ENCODE peak calls at places on chromosomes 12 and 14, in six cellular contexts. One of them, this sample, is unnamed.

GRCh38 chr14:67863223-67863622 is 43.6 kb downstream of the RAD51B start:
- DNase-seq in small intestine: no peak
- DNase-seq in substantia nigra: no peak
- DNase-seq in H1: no peak
- DNase-seq in uterus: no peak
- DNase-seq in A549: no peak
- DNase-seq in this sample: peak

GRCh38 chr14:65011559-65011958 is 24.9 kb downstream of the FNTB start:
- DNase-seq in substantia nigra: no peak
- DNase-seq in H1: no peak
- DNase-seq in uterus: no peak
- DNase-seq in small intestine: no peak
- DNase-seq in A549: no peak
- DNase-seq in this sample: no peak

GRCh38 chr14:57209561-57209960 is 59.1 kb downstream of the EXOC5 start:
- DNase-seq in substantia nigra: no peak
- DNase-seq in uterus: no peak
- DNase-seq in small intestine: no peak
- DNase-seq in H1: no peak
- DNase-seq in A549: peak
- DNase-seq in this sample: no peak

GRCh38 chr14:21833836-21834235 is 160.2 kb upstream of the OR4E1 start:
- DNase-seq in small intestine: no peak
- DNase-seq in H1: no peak
- DNase-seq in A549: no peak
- DNase-seq in substantia nigra: no peak
- DNase-seq in uterus: no peak
- DNase-seq in this sample: no peak

GRCh38 chr12:101172316-101172715 is 37.7 kb downstream of the SLC5A8 start:
- DNase-seq in uterus: no peak
- DNase-seq in A549: peak
- DNase-seq in small intestine: peak
- DNase-seq in H1: peak
- DNase-seq in substantia nigra: no peak
- DNase-seq in this sample: no peak

GRCh38 chr12:14774074-14774943 is 29.0 kb downstream of the WBP11 start:
- DNase-seq in H1: peak
- DNase-seq in uterus: peak
- DNase-seq in A549: peak
- DNase-seq in substantia nigra: peak
- DNase-seq in small intestine: peak
- DNase-seq in this sample: peak

GRCh38 chr14:105324080-105324778 is 9.7 kb downstream of the PACS2 start:
- DNase-seq in H1: peak
- DNase-seq in A549: no peak
- DNase-seq in substantia nigra: no peak
- DNase-seq in uterus: no peak
- DNase-seq in small intestine: no peak
- DNase-seq in this sample: no peak

GRCh38 chr14:75141967-75142366 is 15.1 kb upstream of the NEK9 start:
- DNase-seq in uterus: no peak
- DNase-seq in substantia nigra: no peak
- DNase-seq in A549: peak
- DNase-seq in H1: no peak
- DNase-seq in small intestine: no peak
- DNase-seq in this sample: no peak

GRCh38 chr12:31868980-31869379 is 90.2 kb upstream of the RESF1 start:
- DNase-seq in small intestine: no peak
- DNase-seq in substantia nigra: no peak
- DNase-seq in uterus: peak
- DNase-seq in A549: peak
- DNase-seq in H1: no peak
- DNase-seq in this sample: peak

GRCh38 chr12:15717940-15718567 is 71.1 kb downstream of the EPS8 start:
- DNase-seq in uterus: no peak
- DNase-seq in small intestine: no peak
- DNase-seq in A549: no peak
- DNase-seq in substantia nigra: no peak
- DNase-seq in H1: no peak
- DNase-seq in this sample: no peak

GRCh38 chr12:56158926-56159461 is 835 bp downstream of the MYL6 start:
- DNase-seq in uterus: peak
- DNase-seq in H1: peak
- DNase-seq in substantia nigra: peak
- DNase-seq in A549: peak
- DNase-seq in small intestine: peak
- DNase-seq in this sample: peak

GRCh38 chr14:32150392-32150791 is 51.5 kb upstream of the RNU6-7 start:
- DNase-seq in substantia nigra: no peak
- DNase-seq in small intestine: no peak
- DNase-seq in A549: peak
- DNase-seq in uterus: no peak
- DNase-seq in H1: no peak
- DNase-seq in this sample: no peak

GRCh38 chr12:109625749-109626377 is 52.3 kb downstream of the MVK start:
- DNase-seq in uterus: no peak
- DNase-seq in A549: no peak
- DNase-seq in H1: no peak
- DNase-seq in small intestine: no peak
- DNase-seq in substantia nigra: no peak
- DNase-seq in this sample: no peak

GRCh38 chr14:67940894-67941455 is 121.4 kb downstream of the RAD51B start:
- DNase-seq in substantia nigra: no peak
- DNase-seq in small intestine: no peak
- DNase-seq in H1: no peak
- DNase-seq in uterus: peak
- DNase-seq in A549: peak
- DNase-seq in this sample: no peak

GRCh38 chr12:96571101-96571862 is 81.9 kb downstream of the CFAP54 start:
- DNase-seq in H1: no peak
- DNase-seq in uterus: no peak
- DNase-seq in substantia nigra: no peak
- DNase-seq in small intestine: no peak
- DNase-seq in A549: no peak
- DNase-seq in this sample: no peak

GRCh38 chr12:130706885-130707570 is 9.1 kb downstream of the RIMBP2 start:
- DNase-seq in H1: peak
- DNase-seq in substantia nigra: no peak
- DNase-seq in uterus: no peak
- DNase-seq in small intestine: no peak
- DNase-seq in A549: no peak
- DNase-seq in this sample: no peak

GRCh38 chr12:12823308-12823707 is 10.2 kb downstream of the DDX47 start:
- DNase-seq in H1: no peak
- DNase-seq in substantia nigra: no peak
- DNase-seq in small intestine: no peak
- DNase-seq in uterus: no peak
- DNase-seq in A549: peak
- DNase-seq in this sample: peak

GRCh38 chr14:38536376-38537038 is 280.6 kb upstream of the CLEC14A start:
- DNase-seq in small intestine: no peak
- DNase-seq in uterus: no peak
- DNase-seq in H1: no peak
- DNase-seq in substantia nigra: no peak
- DNase-seq in A549: no peak
- DNase-seq in this sample: no peak

GRCh38 chr12:89707992-89708792 is 446 bp downstream of the ATP2B1 start:
- DNase-seq in H1: peak
- DNase-seq in A549: peak
- DNase-seq in small intestine: peak
- DNase-seq in uterus: peak
- DNase-seq in substantia nigra: no peak
- DNase-seq in this sample: no peak

GRCh38 chr14:75979071-75979571 is 2.7 kb downstream of the TGFB3 start:
- DNase-seq in substantia nigra: peak
- DNase-seq in H1: peak
- DNase-seq in uterus: peak
- DNase-seq in small intestine: no peak
- DNase-seq in A549: peak
- DNase-seq in this sample: peak

GRCh38 chr14:34649344-34649743 is 19.4 kb upstream of the SNX6 start:
- DNase-seq in H1: no peak
- DNase-seq in uterus: no peak
- DNase-seq in A549: peak
- DNase-seq in small intestine: no peak
- DNase-seq in substantia nigra: no peak
- DNase-seq in this sample: peak

GRCh38 chr12:45729233-45730115 is at the start of gene ARID2:
- DNase-seq in small intestine: peak
- DNase-seq in H1: peak
- DNase-seq in uterus: peak
- DNase-seq in substantia nigra: peak
- DNase-seq in A549: peak
- DNase-seq in this sample: peak

GRCh38 chr12:754871-755562 is 2.6 kb downstream of the WNK1 start:
- DNase-seq in small intestine: peak
- DNase-seq in H1: no peak
- DNase-seq in substantia nigra: no peak
- DNase-seq in A549: peak
- DNase-seq in uterus: no peak
- DNase-seq in this sample: peak

GRCh38 chr14:94320243-94320642 is 2.9 kb downstream of the SERPINA6 start:
- DNase-seq in substantia nigra: no peak
- DNase-seq in H1: no peak
- DNase-seq in small intestine: peak
- DNase-seq in uterus: no peak
- DNase-seq in A549: peak
- DNase-seq in this sample: peak

GRCh38 chr12:45890276-45890675 is 100.1 kb downstream of the SCAF11 start:
- DNase-seq in small intestine: no peak
- DNase-seq in H1: no peak
- DNase-seq in uterus: no peak
- DNase-seq in substantia nigra: no peak
- DNase-seq in A549: no peak
- DNase-seq in this sample: no peak

GRCh38 chr12:54331461-54331860 is 6.5 kb downstream of the COPZ1 start:
- DNase-seq in substantia nigra: no peak
- DNase-seq in small intestine: no peak
- DNase-seq in A549: no peak
- DNase-seq in H1: no peak
- DNase-seq in uterus: no peak
- DNase-seq in this sample: no peak

GRCh38 chr12:1083888-1084262 is 92.9 kb downstream of the ERC1 start:
- DNase-seq in uterus: peak
- DNase-seq in small intestine: peak
- DNase-seq in H1: no peak
- DNase-seq in A549: peak
- DNase-seq in substantia nigra: no peak
- DNase-seq in this sample: no peak

GRCh38 chr12:80662586-80662985 is 44.8 kb upstream of the MYF6 start:
- DNase-seq in H1: no peak
- DNase-seq in A549: no peak
- DNase-seq in uterus: no peak
- DNase-seq in small intestine: no peak
- DNase-seq in substantia nigra: no peak
- DNase-seq in this sample: no peak

GRCh38 chr12:2669560-2669959 is 125.2 kb upstream of the FKBP4 start:
- DNase-seq in small intestine: no peak
- DNase-seq in A549: no peak
- DNase-seq in substantia nigra: no peak
- DNase-seq in uterus: no peak
- DNase-seq in H1: no peak
- DNase-seq in this sample: no peak

GRCh38 chr14:74618078-74618952 is 6.3 kb upstream of the LTBP2 start:
- DNase-seq in small intestine: peak
- DNase-seq in substantia nigra: no peak
- DNase-seq in uterus: no peak
- DNase-seq in A549: peak
- DNase-seq in H1: no peak
- DNase-seq in this sample: peak

GRCh38 chr14:76089151-76089550 is 62.6 kb upstream of the GPATCH2L start:
- DNase-seq in uterus: no peak
- DNase-seq in A549: no peak
- DNase-seq in H1: no peak
- DNase-seq in small intestine: no peak
- DNase-seq in substantia nigra: no peak
- DNase-seq in this sample: no peak

GRCh38 chr12:124946440-124946793 is 32.0 kb upstream of the UBC start:
- DNase-seq in uterus: no peak
- DNase-seq in small intestine: no peak
- DNase-seq in A549: no peak
- DNase-seq in substantia nigra: no peak
- DNase-seq in H1: no peak
- DNase-seq in this sample: no peak

GRCh38 chr14:69647216-69647615 is 35.8 kb downstream of the SUSD6 start:
- DNase-seq in A549: no peak
- DNase-seq in small intestine: no peak
- DNase-seq in substantia nigra: no peak
- DNase-seq in uterus: no peak
- DNase-seq in H1: no peak
- DNase-seq in this sample: no peak
- H3K27ac ChIP-seq in A549: peak
- H3K27ac ChIP-seq in small intestine: peak
- H3K27ac ChIP-seq in substantia nigra: no peak
- H3K27ac ChIP-seq in uterus: no peak
- H3K27ac ChIP-seq in H1: no peak
- H3K27ac ChIP-seq in this sample: no peak

GRCh38 chr14:53450871-53451270 is 297.7 kb upstream of the DDHD1 start:
- DNase-seq in A549: peak
- DNase-seq in small intestine: peak
- DNase-seq in substantia nigra: no peak
- DNase-seq in H1: no peak
- DNase-seq in uterus: no peak
- DNase-seq in this sample: no peak
- H3K27ac ChIP-seq in A549: peak
- H3K27ac ChIP-seq in small intestine: no peak
- H3K27ac ChIP-seq in substantia nigra: no peak
- H3K27ac ChIP-seq in H1: no peak
- H3K27ac ChIP-seq in uterus: no peak
- H3K27ac ChIP-seq in this sample: no peak

GRCh38 chr14:59360923-59361794 is 104.0 kb downstream of the GPR135 start:
- DNase-seq in A549: peak
- DNase-seq in uterus: peak
- DNase-seq in H1: no peak
- DNase-seq in small intestine: peak
- DNase-seq in substantia nigra: no peak
- DNase-seq in this sample: peak
- H3K27ac ChIP-seq in A549: peak
- H3K27ac ChIP-seq in uterus: peak
- H3K27ac ChIP-seq in H1: no peak
- H3K27ac ChIP-seq in small intestine: peak
- H3K27ac ChIP-seq in substantia nigra: no peak
- H3K27ac ChIP-seq in this sample: peak

GRCh38 chr12:122356192-122356635 is 66.3 kb downstream of the CLIP1 start:
- DNase-seq in H1: peak
- DNase-seq in substantia nigra: no peak
- DNase-seq in small intestine: peak
- DNase-seq in A549: peak
- DNase-seq in uterus: peak
- DNase-seq in this sample: peak
- H3K27ac ChIP-seq in H1: no peak
- H3K27ac ChIP-seq in substantia nigra: no peak
- H3K27ac ChIP-seq in small intestine: no peak
- H3K27ac ChIP-seq in A549: no peak
- H3K27ac ChIP-seq in uterus: no peak
- H3K27ac ChIP-seq in this sample: no peak

This sample was measured in RWPE1.